ENCODE peak calls at places on chromosomes 6 and 20, in seven cellular contexts. J is IMR-90, L is mesendoderm, Q is neuronal stem cell, I is H9, P is H1, F is trophoblast cell. G is an unnamed sample.

GRCh38 chr6:32204268-32204715 is 11.8 kb upstream of the GPSM3 start:
- DNase-seq in L (no peak), F (no peak), J (no peak), Q (no peak), I (no peak), P (no peak), G (no peak)

GRCh38 chr6:167493961-167494697 is 169.2 kb downstream of the TTLL2 start:
- DNase-seq in F (no peak), Q (no peak), L (no peak), I (no peak), J (no peak), P (no peak), G (no peak)

GRCh38 chr20:49477200-49477599 is 5.3 kb downstream of the KCNB1 start:
- DNase-seq in P (no peak), F (no peak), L (peak; percentile 56), J (no peak), Q (no peak), I (no peak), G (no peak)

GRCh38 chr6:29887330-29887818 is 55.0 kb upstream of the HLA-A start:
- DNase-seq in J (peak; percentile 11), P (peak; percentile 54), L (peak; percentile 31), F (peak; percentile 9), I (peak; percentile 54), Q (peak; percentile 4), G (peak; percentile 44)

GRCh38 chr20:1900321-1900791 is 5.1 kb downstream of the SIRPA start:
- DNase-seq in L (peak; percentile 98), Q (peak; percentile 61), P (peak; percentile 65), J (peak; percentile 80), I (peak; percentile 90), F (peak; percentile 47), G (peak; percentile 80)

GRCh38 chr6:150719861-150720260 is 120.2 kb downstream of the PLEKHG1 start:
- DNase-seq in F (no peak), P (no peak), J (no peak), L (no peak), Q (no peak), I (no peak), G (no peak)

GRCh38 chr6:165663283-165663735 is 268 bp upstream of the PDE10A start:
- DNase-seq in L (peak; percentile 63), P (peak; percentile 66), I (peak; percentile 59), J (peak; percentile 61), Q (peak; percentile 48), F (peak; percentile 79), G (peak; percentile 63)

GRCh38 chr6:130913119-130913518 is 85.9 kb downstream of the SMLR1 start:
- DNase-seq in L (peak; percentile 59), Q (no peak), I (no peak), P (no peak), J (no peak), F (no peak), G (no peak)

GRCh38 chr6:19210849-19211590 is 626.1 kb upstream of the ID4 start:
- DNase-seq in I (peak; percentile 75), J (no peak), L (peak; percentile 62), F (peak; percentile 10), P (peak; percentile 84), Q (peak; percentile 6), G (no peak)

GRCh38 chr6:18165746-18166145 is 10.5 kb downstream of the KDM1B start:
- DNase-seq in F (no peak), I (no peak), J (peak; percentile 58), P (no peak), Q (no peak), L (no peak), G (no peak)

GRCh38 chr20:4905195-4905594 is 96.1 kb downstream of the SLC23A2 start:
- DNase-seq in P (no peak), J (peak; percentile 26), I (no peak), L (no peak), Q (no peak), F (no peak), G (no peak)

GRCh38 chr6:30013296-30013922 is 47.7 kb upstream of the POLR1H start:
- DNase-seq in I (peak; percentile 75), F (peak; percentile 10), J (no peak), P (peak; percentile 55), Q (no peak), L (peak; percentile 47), G (peak; percentile 22)

GRCh38 chr6:89952696-89953095 is 58.4 kb downstream of the GJA10 start:
- DNase-seq in Q (no peak), J (peak; percentile 75), F (peak; percentile 25), P (no peak), I (no peak), L (no peak), G (peak; percentile 21)

GRCh38 chr20:4045741-4046140 is 30.4 kb upstream of the RNF24 start:
- DNase-seq in P (no peak), L (peak; percentile 73), F (no peak), I (no peak), J (peak; percentile 69), Q (no peak), G (peak; percentile 42)

GRCh38 chr6:86822747-86823146 is 114.6 kb upstream of the HTR1E start:
- DNase-seq in Q (no peak), L (no peak), F (no peak), I (no peak), J (no peak), P (no peak), G (no peak)

GRCh38 chr20:12177657-12178293 is 260.1 kb downstream of the BTBD3 start:
- DNase-seq in J (no peak), L (no peak), Q (no peak), P (no peak), I (no peak), F (no peak), G (no peak)

GRCh38 chr6:157804448-157805327 is 18.4 kb upstream of the SNX9 start:
- DNase-seq in P (no peak), Q (no peak), F (no peak), L (no peak), J (peak; percentile 41), I (no peak), G (no peak)

GRCh38 chr6:88629838-88630462 is 333.5 kb downstream of the RNGTT start:
- DNase-seq in Q (peak; percentile 3), P (peak; percentile 62), J (no peak), F (peak; percentile 14), I (peak; percentile 67), L (peak; percentile 93), G (no peak)

GRCh38 chr20:2528671-2529070 is 7.7 kb upstream of the TMC2 start:
- DNase-seq in L (no peak), Q (no peak), F (no peak), J (no peak), P (no peak), I (no peak), G (no peak)

GRCh38 chr20:43821795-43822194 is 92.9 kb upstream of the TOX2 start:
- DNase-seq in P (no peak), L (no peak), F (no peak), J (no peak), I (no peak), Q (no peak), G (no peak)

GRCh38 chr20:11195899-11196558 is 522.2 kb upstream of the JAG1 start:
- DNase-seq in J (peak; percentile 95), F (no peak), Q (no peak), L (no peak), I (no peak), P (no peak), G (peak; percentile 47)

GRCh38 chr20:64079273-64080012 is at the start of gene RGS19:
- DNase-seq in Q (peak; percentile 77), F (peak; percentile 48), I (peak; percentile 68), J (peak; percentile 64), P (peak; percentile 86), L (peak; percentile 77), G (no peak)

GRCh38 chr6:142387997-142388815 is 86.4 kb downstream of the ADGRG6 start:
- DNase-seq in F (peak; percentile 72), J (peak; percentile 74), Q (no peak), L (peak; percentile 53), P (no peak), I (no peak), G (peak; percentile 72)

GRCh38 chr20:37379967-37380828 is 34.3 kb downstream of the SRC start:
- DNase-seq in Q (no peak), I (no peak), F (no peak), J (peak; percentile 67), P (no peak), L (no peak), G (peak; percentile 28)

GRCh38 chr6:105879902-105880547 is 206.1 kb upstream of the PRDM1 start:
- DNase-seq in J (no peak), L (no peak), Q (no peak), F (peak; percentile 42), I (no peak), P (no peak), G (no peak)

GRCh38 chr6:159203304-159204005 is 34.3 kb downstream of the FNDC1 start:
- DNase-seq in P (no peak), I (no peak), J (peak; percentile 89), F (peak; percentile 16), Q (no peak), L (no peak), G (peak; percentile 5)

GRCh38 chr6:86744048-86744447 is 193.3 kb upstream of the HTR1E start:
- DNase-seq in Q (no peak), L (no peak), F (peak; percentile 79), I (no peak), J (no peak), P (no peak), G (no peak)

GRCh38 chr6:104402572-104402971 is 457.1 kb downstream of the HACE1 start:
- DNase-seq in F (peak; percentile 78), J (no peak), L (no peak), P (no peak), Q (no peak), I (no peak), G (peak; percentile 11)

GRCh38 chr6:36912583-36912982 is 26.8 kb downstream of the C6orf89 start:
- DNase-seq in J (peak; percentile 89), Q (no peak), F (no peak), L (no peak), P (no peak), I (no peak), G (peak; percentile 90)

DNA sequence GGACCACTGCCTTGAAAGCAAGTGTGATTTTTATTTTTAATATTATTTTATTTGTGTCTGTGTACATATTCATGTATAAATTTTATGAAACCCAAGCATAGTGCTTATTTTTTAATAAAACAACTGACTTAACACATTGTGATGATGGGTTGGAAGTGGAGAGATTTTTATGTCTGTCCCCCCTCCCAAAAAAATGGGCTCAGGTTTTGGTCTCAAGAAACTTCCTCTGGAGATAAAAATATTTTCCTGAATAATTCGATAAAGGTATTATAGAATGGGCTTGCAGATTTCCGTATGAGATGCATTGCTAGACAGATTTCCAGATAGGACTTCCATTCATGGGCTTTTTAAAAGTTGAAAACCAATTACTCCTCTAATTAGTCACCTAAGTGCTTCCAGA is 2.7 kb downstream of the FOXQ1 start:
- DNase-seq in F (no peak), L (no peak), I (no peak), J (no peak), Q (no peak), P (no peak), G (no peak)
- H3K4me2 ChIP-seq in F (no peak overlapping the region), L (no peak overlapping the region), I (no peak overlapping the region), J (no peak overlapping the region), Q (no peak overlapping the region), P (no peak overlapping the region), G (no peak overlapping the region)

GRCh38 chr6:4102687-4103244 is 23.8 kb upstream of the FAM217A start:
- DNase-seq in P (no peak), I (no peak), Q (no peak), F (no peak), J (no peak), L (no peak), G (no peak)
- H2AK5ac ChIP-seq in P (no peak overlapping the region), I (no peak overlapping the region), Q (no peak overlapping the region), F (no peak overlapping the region), J (no peak overlapping the region), L (no peak overlapping the region), G (no peak overlapping the region)

GRCh38 chr20:62408640-62409039 is 1.6 kb upstream of the CABLES2 start:
- DNase-seq in F (no peak), L (no peak), J (no peak), P (no peak), I (no peak), Q (no peak), G (no peak)
- H3K4me2 ChIP-seq in F (no peak overlapping the region), L (no peak overlapping the region), J (no peak overlapping the region), P (no peak overlapping the region), I (no peak overlapping the region), Q (no peak overlapping the region), G (no peak overlapping the region)

GRCh38 chr6:5728726-5729434 is 277.8 kb downstream of the NRN1 start:
- DNase-seq in I (no peak), Q (no peak), L (peak; percentile 28), F (no peak), J (peak; percentile 59), P (no peak), G (peak; percentile 58)
- H2AK5ac ChIP-seq in I (no peak overlapping the region), Q (no peak overlapping the region), L (no peak overlapping the region), F (no peak overlapping the region), J (no peak overlapping the region), P (peak overlapping the region; percentile 65), G (no peak overlapping the region)